ENCODE peak calls at places on chromosomes 1 and 21, in nine cellular contexts. One of them, this sample, is unnamed.

GRCh38 chr1:57340361-57341192 is 83.3 kb downstream of the DAB1 start:
- DNase-seq in A549: no peak
- DNase-seq in brain microvascular endothelial cell: no peak
- DNase-seq in HL-60: no peak
- DNase-seq in cardiac muscle cell: peak; percentile 60
- DNase-seq in endothelial cell: no peak
- DNase-seq in ovary: no peak
- DNase-seq in stomach: no peak
- DNase-seq in colonic mucosa: no peak
- DNase-seq in this sample: peak; percentile 27

GRCh38 chr1:156750932-156751723 is at the start of gene HDGF:
- DNase-seq in colonic mucosa: peak; percentile 50
- DNase-seq in cardiac muscle cell: peak; percentile 61
- DNase-seq in A549: peak; percentile 35
- DNase-seq in brain microvascular endothelial cell: no peak
- DNase-seq in stomach: peak; percentile 48
- DNase-seq in HL-60: no peak
- DNase-seq in ovary: peak; percentile 71
- DNase-seq in endothelial cell: peak; percentile 61
- DNase-seq in this sample: peak; percentile 68

GRCh38 chr1:17149771-17150170 is 30.5 kb upstream of the PADI2 start:
- DNase-seq in brain microvascular endothelial cell: no peak
- DNase-seq in stomach: no peak
- DNase-seq in cardiac muscle cell: no peak
- DNase-seq in endothelial cell: no peak
- DNase-seq in colonic mucosa: no peak
- DNase-seq in HL-60: no peak
- DNase-seq in A549: no peak
- DNase-seq in ovary: no peak
- DNase-seq in this sample: no peak

GRCh38 chr21:44618909-44619308 is 7.0 kb downstream of the KRTAP10-8 start:
- DNase-seq in colonic mucosa: peak; percentile 35
- DNase-seq in stomach: no peak
- DNase-seq in endothelial cell: no peak
- DNase-seq in cardiac muscle cell: no peak
- DNase-seq in ovary: no peak
- DNase-seq in A549: no peak
- DNase-seq in HL-60: no peak
- DNase-seq in brain microvascular endothelial cell: no peak
- DNase-seq in this sample: no peak

GRCh38 chr21:42735061-42735460 is 81.6 kb downstream of the PDE9A start:
- DNase-seq in endothelial cell: no peak
- DNase-seq in ovary: no peak
- DNase-seq in colonic mucosa: no peak
- DNase-seq in A549: no peak
- DNase-seq in stomach: no peak
- DNase-seq in HL-60: no peak
- DNase-seq in cardiac muscle cell: no peak
- DNase-seq in brain microvascular endothelial cell: no peak
- DNase-seq in this sample: no peak

GRCh38 chr1:19619697-19620384 is 24.3 kb upstream of the NBL1 start:
- DNase-seq in HL-60: no peak
- DNase-seq in colonic mucosa: peak; percentile 76
- DNase-seq in endothelial cell: no peak
- DNase-seq in brain microvascular endothelial cell: no peak
- DNase-seq in stomach: no peak
- DNase-seq in ovary: no peak
- DNase-seq in cardiac muscle cell: no peak
- DNase-seq in A549: no peak
- DNase-seq in this sample: no peak

GRCh38 chr1:43511394-43511793 is 19.3 kb upstream of the PTPRF start:
- DNase-seq in endothelial cell: no peak
- DNase-seq in cardiac muscle cell: no peak
- DNase-seq in HL-60: no peak
- DNase-seq in stomach: no peak
- DNase-seq in A549: no peak
- DNase-seq in ovary: no peak
- DNase-seq in colonic mucosa: no peak
- DNase-seq in brain microvascular endothelial cell: no peak
- DNase-seq in this sample: no peak

GRCh38 chr1:163315773-163316374 is 5.9 kb upstream of the NUF2 start:
- DNase-seq in brain microvascular endothelial cell: peak; percentile 29
- DNase-seq in cardiac muscle cell: peak; percentile 62
- DNase-seq in ovary: peak; percentile 16
- DNase-seq in colonic mucosa: peak; percentile 24
- DNase-seq in stomach: peak; percentile 27
- DNase-seq in A549: peak; percentile 48
- DNase-seq in endothelial cell: peak; percentile 45
- DNase-seq in HL-60: peak; percentile 22
- DNase-seq in this sample: peak; percentile 22

GRCh38 chr1:16973215-16973614 is 7.2 kb downstream of the MFAP2 start:
- DNase-seq in stomach: no peak
- DNase-seq in colonic mucosa: no peak
- DNase-seq in ovary: no peak
- DNase-seq in brain microvascular endothelial cell: no peak
- DNase-seq in A549: no peak
- DNase-seq in HL-60: no peak
- DNase-seq in endothelial cell: no peak
- DNase-seq in cardiac muscle cell: no peak
- DNase-seq in this sample: no peak

GRCh38 chr1:234542211-234542850 is 63.4 kb upstream of the TARBP1 start:
- DNase-seq in A549: no peak
- DNase-seq in ovary: no peak
- DNase-seq in HL-60: no peak
- DNase-seq in colonic mucosa: no peak
- DNase-seq in brain microvascular endothelial cell: no peak
- DNase-seq in endothelial cell: no peak
- DNase-seq in cardiac muscle cell: no peak
- DNase-seq in stomach: peak; percentile 50
- DNase-seq in this sample: no peak

GRCh38 chr1:234545512-234546386 is 64.2 kb downstream of the IRF2BP2 start:
- DNase-seq in endothelial cell: no peak
- DNase-seq in cardiac muscle cell: no peak
- DNase-seq in ovary: peak; percentile 14
- DNase-seq in A549: peak; percentile 24
- DNase-seq in brain microvascular endothelial cell: no peak
- DNase-seq in colonic mucosa: no peak
- DNase-seq in HL-60: no peak
- DNase-seq in stomach: no peak
- DNase-seq in this sample: no peak

GRCh38 chr1:234544094-234544579 is 65.2 kb upstream of the TARBP1 start:
- DNase-seq in cardiac muscle cell: peak; percentile 96
- DNase-seq in stomach: peak; percentile 58
- DNase-seq in HL-60: no peak
- DNase-seq in ovary: peak; percentile 88
- DNase-seq in endothelial cell: no peak
- DNase-seq in colonic mucosa: peak; percentile 79
- DNase-seq in brain microvascular endothelial cell: peak; percentile 96
- DNase-seq in A549: peak; percentile 58
- DNase-seq in this sample: no peak

GRCh38 chr1:234541281-234541975 is 62.4 kb upstream of the TARBP1 start:
- DNase-seq in cardiac muscle cell: no peak
- DNase-seq in stomach: no peak
- DNase-seq in HL-60: no peak
- DNase-seq in colonic mucosa: no peak
- DNase-seq in ovary: no peak
- DNase-seq in brain microvascular endothelial cell: no peak
- DNase-seq in endothelial cell: no peak
- DNase-seq in A549: peak; percentile 33
- DNase-seq in this sample: no peak

DNA sequence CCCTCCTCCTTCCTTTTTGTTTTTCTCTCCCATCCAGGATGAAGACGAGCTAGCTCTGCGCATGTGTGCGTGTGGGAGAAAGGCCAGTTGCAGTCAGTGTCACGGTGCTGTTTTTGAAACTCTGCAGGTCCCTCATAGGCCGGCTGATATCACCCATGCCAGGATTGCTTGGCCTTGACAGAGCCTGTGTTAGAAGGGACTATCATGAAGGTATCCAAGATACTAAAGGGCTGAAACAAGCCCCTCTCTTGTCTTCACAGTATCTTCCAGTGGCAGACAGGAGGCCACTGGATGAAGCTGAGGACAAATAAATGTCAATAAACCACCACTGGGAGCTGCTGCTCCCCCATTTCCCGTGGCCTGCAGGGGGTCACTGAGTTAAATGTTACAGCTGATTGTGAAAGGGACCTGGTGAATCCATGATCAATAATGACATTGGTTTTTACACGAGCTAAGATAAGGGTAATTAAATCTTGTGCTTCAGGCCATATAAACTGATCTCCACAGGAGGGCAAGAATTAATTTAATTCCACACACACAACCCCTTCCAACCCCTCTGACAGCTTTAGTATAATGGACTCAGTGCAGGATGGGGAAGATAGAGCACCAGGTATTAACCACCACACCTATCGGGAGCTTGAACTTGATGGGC is 64.6 kb upstream of the TARBP1 start:
- DNase-seq in A549: no peak
- DNase-seq in HL-60: no peak
- DNase-seq in endothelial cell: no peak
- DNase-seq in brain microvascular endothelial cell: no peak
- DNase-seq in cardiac muscle cell: peak; percentile 53
- DNase-seq in stomach: no peak
- DNase-seq in ovary: peak; percentile 79
- DNase-seq in colonic mucosa: no peak
- DNase-seq in this sample: no peak
- TF ChIP-seq CTCF in A549: no peak
- TF ChIP-seq CTCF in HL-60: no peak
- TF ChIP-seq CTCF in endothelial cell: no peak
- TF ChIP-seq CTCF in brain microvascular endothelial cell: peak; percentile 5
- TF ChIP-seq CTCF in cardiac muscle cell: no peak
- TF ChIP-seq CTCF in stomach: no peak
- TF ChIP-seq CTCF in ovary: no peak
- TF ChIP-seq CTCF in colonic mucosa: no peak
- TF ChIP-seq CTCF in this sample: no peak

DNA sequence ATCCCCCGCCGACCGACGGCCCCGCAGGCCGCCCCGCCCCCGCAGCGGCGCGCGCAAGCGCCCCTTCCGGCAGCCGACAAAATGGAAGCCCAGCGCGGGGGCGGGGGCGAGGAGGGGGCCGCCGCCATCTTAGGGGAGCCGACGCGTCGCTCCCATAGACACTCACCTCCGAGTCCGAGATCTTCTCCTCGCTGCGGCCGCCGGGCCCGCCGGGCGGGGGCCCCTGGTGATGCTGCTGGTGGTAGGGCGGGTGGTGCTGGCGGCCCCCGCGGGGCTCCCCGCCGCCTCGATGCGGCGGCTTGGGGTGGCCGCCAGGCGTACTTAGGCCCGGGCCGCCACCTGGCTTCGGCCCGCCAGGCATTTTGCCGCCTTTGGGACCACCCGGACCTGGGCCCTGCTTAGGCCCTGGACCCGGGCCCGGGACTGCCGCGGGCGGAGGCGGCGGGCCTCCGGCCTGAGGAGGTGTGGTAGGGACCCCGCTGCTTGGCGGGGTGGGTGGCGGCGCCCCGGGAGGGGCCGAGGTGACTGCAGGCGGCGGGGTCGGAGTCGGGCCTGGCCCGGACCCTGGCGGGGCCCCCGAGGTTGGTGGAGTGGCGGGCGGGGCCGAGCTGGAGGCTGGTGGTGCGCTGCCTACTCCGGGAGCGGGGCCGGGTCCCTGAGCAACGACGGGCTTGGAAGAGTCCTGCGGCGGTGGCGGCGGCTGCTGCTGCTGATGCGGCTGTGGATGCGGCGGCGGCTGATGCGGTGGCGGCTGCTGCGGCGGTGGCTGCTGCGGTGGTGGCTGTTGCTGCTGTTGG is 691 bp downstream of the SFPQ start:
- DNase-seq in endothelial cell: peak; percentile 90
- DNase-seq in colonic mucosa: peak; percentile 85
- DNase-seq in cardiac muscle cell: peak; percentile 90
- DNase-seq in HL-60: peak; percentile 78
- DNase-seq in ovary: peak; percentile 82
- DNase-seq in stomach: peak; percentile 87
- DNase-seq in brain microvascular endothelial cell: peak; percentile 49
- DNase-seq in A549: peak; percentile 73
- DNase-seq in this sample: peak; percentile 91
- TF ChIP-seq CTCF in endothelial cell: no peak
- TF ChIP-seq CTCF in colonic mucosa: no peak
- TF ChIP-seq CTCF in cardiac muscle cell: no peak
- TF ChIP-seq CTCF in HL-60: no peak
- TF ChIP-seq CTCF in ovary: no peak
- TF ChIP-seq CTCF in stomach: no peak
- TF ChIP-seq CTCF in brain microvascular endothelial cell: no peak
- TF ChIP-seq CTCF in A549: peak; percentile 14
- TF ChIP-seq CTCF in this sample: peak; percentile 45

GRCh38 chr21:36542312-36543101 is 62.6 kb upstream of the CLDN14 start:
- DNase-seq in stomach: peak; percentile 47
- DNase-seq in cardiac muscle cell: peak; percentile 27
- DNase-seq in HL-60: no peak
- DNase-seq in endothelial cell: no peak
- DNase-seq in ovary: no peak
- DNase-seq in brain microvascular endothelial cell: no peak
- DNase-seq in colonic mucosa: no peak
- DNase-seq in A549: no peak
- DNase-seq in this sample: no peak
- TF ChIP-seq CTCF in stomach: no peak
- TF ChIP-seq CTCF in cardiac muscle cell: no peak
- TF ChIP-seq CTCF in HL-60: no peak
- TF ChIP-seq CTCF in endothelial cell: peak; percentile 17
- TF ChIP-seq CTCF in ovary: no peak
- TF ChIP-seq CTCF in brain microvascular endothelial cell: no peak
- TF ChIP-seq CTCF in colonic mucosa: no peak
- TF ChIP-seq CTCF in A549: no peak
- TF ChIP-seq CTCF in this sample: no peak

GRCh38 chr1:44747878-44748277 is 8.2 kb downstream of the KIF2C start:
- DNase-seq in A549: no peak
- DNase-seq in ovary: no peak
- DNase-seq in brain microvascular endothelial cell: no peak
- DNase-seq in colonic mucosa: no peak
- DNase-seq in cardiac muscle cell: no peak
- DNase-seq in HL-60: no peak
- DNase-seq in stomach: no peak
- DNase-seq in endothelial cell: no peak
- DNase-seq in this sample: no peak
- TF ChIP-seq CTCF in A549: no peak
- TF ChIP-seq CTCF in ovary: no peak
- TF ChIP-seq CTCF in brain microvascular endothelial cell: peak; percentile 4
- TF ChIP-seq CTCF in colonic mucosa: no peak
- TF ChIP-seq CTCF in cardiac muscle cell: no peak
- TF ChIP-seq CTCF in HL-60: no peak
- TF ChIP-seq CTCF in stomach: no peak
- TF ChIP-seq CTCF in endothelial cell: no peak
- TF ChIP-seq CTCF in this sample: no peak

GRCh38 chr1:173549813-173550212 is 53.1 kb downstream of the SLC9C2 start:
- DNase-seq in A549: no peak
- DNase-seq in colonic mucosa: no peak
- DNase-seq in brain microvascular endothelial cell: no peak
- DNase-seq in cardiac muscle cell: no peak
- DNase-seq in ovary: no peak
- DNase-seq in endothelial cell: no peak
- DNase-seq in HL-60: no peak
- DNase-seq in stomach: no peak
- DNase-seq in this sample: no peak

DNA sequence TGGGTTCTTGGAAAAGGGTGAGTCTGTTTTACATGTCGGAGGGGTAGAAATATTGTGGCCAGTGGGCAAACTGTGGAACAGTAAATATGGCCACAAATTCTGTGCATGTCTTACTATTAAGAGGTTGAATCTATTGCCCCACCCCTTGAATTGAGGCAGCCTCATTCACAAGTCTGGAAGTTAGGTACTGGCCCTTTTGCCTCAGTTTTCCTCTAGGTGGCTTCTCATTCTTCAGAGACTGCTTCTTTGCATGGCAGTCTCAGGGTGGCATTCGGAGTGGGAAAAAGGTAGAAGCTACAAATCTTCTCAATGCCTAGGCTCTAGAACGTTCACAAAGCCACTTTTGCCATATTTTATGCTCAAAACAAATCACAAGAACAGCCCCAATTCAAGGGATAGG is 57.2 kb downstream of the SLC9C2 start:
- DNase-seq in endothelial cell: no peak
- DNase-seq in cardiac muscle cell: no peak
- DNase-seq in ovary: no peak
- DNase-seq in HL-60: no peak
- DNase-seq in colonic mucosa: no peak
- DNase-seq in brain microvascular endothelial cell: no peak
- DNase-seq in A549: peak; percentile 5
- DNase-seq in stomach: no peak
- DNase-seq in this sample: no peak
- TF ChIP-seq CTCF in endothelial cell: no peak
- TF ChIP-seq CTCF in cardiac muscle cell: no peak
- TF ChIP-seq CTCF in ovary: no peak
- TF ChIP-seq CTCF in HL-60: no peak
- TF ChIP-seq CTCF in colonic mucosa: no peak
- TF ChIP-seq CTCF in brain microvascular endothelial cell: no peak
- TF ChIP-seq CTCF in A549: no peak
- TF ChIP-seq CTCF in stomach: no peak
- TF ChIP-seq CTCF in this sample: no peak

This sample was measured in glutamatergic neuron.